ENCODE peak calls at places on chromosomes 12 and 14, in nine cellular contexts. N, D, W, Z, Q, R, S, C and P are unnamed samples. For H3K9me3, the result is how much of the 10 kb centered on the place peaks cover.

GRCh38 chr14:60317609-60318008 is 68.6 kb downstream of the PPM1A start:
- DNase-seq in N (no peak), D (no peak), W (no peak), Z (no peak), Q (no peak), R (no peak), S (no peak), C (no peak), P (no peak)

GRCh38 chr12:2064078-2064507 is 11.3 kb downstream of the CACNA1C start:
- DNase-seq in N (peak), D (no peak), W (no peak), Z (no peak), Q (no peak), R (no peak), S (peak), C (no peak), P (no peak)

GRCh38 chr14:21454843-21455550 is 926 bp downstream of the CHD8 start:
- DNase-seq in N (peak), D (no peak), W (peak), Z (no peak), Q (no peak), R (no peak), S (peak), C (no peak), P (no peak)

GRCh38 chr14:94768141-94768520 is 1.8 kb downstream of the GSC start:
- DNase-seq in N (no peak), D (no peak), W (no peak), Z (no peak), Q (no peak), R (no peak), S (no peak), C (no peak), P (no peak)

GRCh38 chr12:120199595-120200306 is 1.2 kb downstream of the RPLP0 start:
- DNase-seq in N (peak), D (peak), W (no peak), Z (no peak), Q (no peak), R (no peak), S (no peak), C (peak), P (no peak)

GRCh38 chr12:75564821-75565220 is 53.4 kb upstream of the KRR1 start:
- DNase-seq in N (no peak), D (no peak), W (no peak), Z (no peak), Q (no peak), R (no peak), S (no peak), C (no peak), P (no peak)

GRCh38 chr12:98416845-98417244 is 98.5 kb upstream of the TMPO start:
- DNase-seq in N (peak), D (no peak), W (no peak), Z (no peak), Q (no peak), R (no peak), S (no peak), C (no peak), P (no peak)

GRCh38 chr12:131290255-131290959 is 336.7 kb downstream of the ADGRD1 start:
- DNase-seq in N (no peak), D (no peak), W (no peak), Z (no peak), Q (no peak), R (no peak), S (no peak), C (no peak), P (no peak)

GRCh38 chr12:121812320-121812871 is 8.6 kb downstream of the SETD1B start:
- DNase-seq in N (peak), D (peak), W (peak), Z (no peak), Q (peak), R (no peak), S (no peak), C (peak), P (peak)

GRCh38 chr12:116879509-116880212 is 1.6 kb downstream of the HRK start:
- DNase-seq in N (peak), D (no peak), W (no peak), Z (no peak), Q (no peak), R (no peak), S (no peak), C (no peak), P (no peak)

GRCh38 chr14:96130391-96130790 is 74.2 kb upstream of the BDKRB2 start:
- DNase-seq in N (no peak), D (no peak), W (no peak), Z (no peak), Q (no peak), R (no peak), S (no peak), C (no peak), P (no peak)

GRCh38 chr14:22002860-22003284 is 329.3 kb upstream of the OR4E1 start:
- DNase-seq in N (peak), D (no peak), W (peak), Z (peak), Q (no peak), R (peak), S (peak), C (no peak), P (peak)

DNA sequence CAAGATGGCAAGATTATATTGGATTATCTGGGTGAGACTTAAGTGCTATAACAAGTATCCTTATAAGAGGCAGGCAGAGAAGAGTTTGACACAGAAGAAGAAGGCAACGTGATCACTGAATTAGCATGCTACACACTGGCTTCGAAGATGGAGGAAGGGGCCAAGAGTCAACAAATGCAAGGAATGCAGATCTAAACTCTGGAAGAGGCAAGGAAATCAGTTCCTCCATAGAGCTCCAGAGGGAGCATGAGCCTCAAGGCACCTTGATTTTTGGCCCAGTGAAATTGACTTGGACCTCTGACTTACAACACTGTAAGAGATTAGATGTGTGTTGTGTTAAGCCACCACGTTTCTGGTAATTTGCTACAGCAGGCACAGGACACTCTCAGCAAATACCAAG is 536.4 kb upstream of the SEL1L start:
- DNase-seq in N (no peak), D (no peak), W (no peak), Z (no peak), Q (no peak), R (no peak), S (no peak), C (no peak), P (no peak)
- H3K9me3 ChIP-seq in N (under half), D (under half), W (under half), Z (under half), Q (under half), R (under half), S (under half), C (under half), P (under half)

GRCh38 chr12:23731493-23731892 is 218.0 kb downstream of the SOX5 start:
- DNase-seq in N (no peak), D (no peak), W (no peak), Z (no peak), Q (no peak), R (no peak), S (no peak), C (no peak), P (no peak)
- H3K9me3 ChIP-seq in N (under half), D (under half), W (under half), Z (under half), Q (under half), R (under half), S (under half), C (under half), P (under half)

GRCh38 chr12:34605510-34605887 is 583.2 kb downstream of the ALG10 start:
- DNase-seq in N (no peak), D (no peak), W (no peak), Z (peak), Q (no peak), R (no peak), S (no peak), C (no peak), P (no peak)
- H3K9me3 ChIP-seq in N (under half), D (under half), W (under half), Z (under half), Q (half or more), R (under half), S (under half), C (under half), P (under half)

GRCh38 chr12:132342322-132342721 is 12.9 kb upstream of the GALNT9 start:
- DNase-seq in N (peak), D (no peak), W (no peak), Z (no peak), Q (no peak), R (no peak), S (no peak), C (no peak), P (no peak)

GRCh38 chr12:132341318-132342050 is 12.1 kb upstream of the GALNT9 start:
- DNase-seq in N (no peak), D (no peak), W (no peak), Z (no peak), Q (no peak), R (no peak), S (no peak), C (no peak), P (no peak)

GRCh38 chr12:132339856-132340255 is 10.5 kb upstream of the GALNT9 start:
- DNase-seq in N (no peak), D (no peak), W (no peak), Z (no peak), Q (no peak), R (no peak), S (no peak), C (no peak), P (no peak)

GRCh38 chr12:132338781-132339180 is 9.4 kb upstream of the GALNT9 start:
- DNase-seq in N (no peak), D (no peak), W (no peak), Z (no peak), Q (no peak), R (no peak), S (no peak), C (no peak), P (no peak)

GRCh38 chr12:132340266-132341035 is 11.1 kb upstream of the GALNT9 start:
- DNase-seq in N (no peak), D (no peak), W (no peak), Z (no peak), Q (no peak), R (no peak), S (no peak), C (no peak), P (no peak)
- H3K9me3 ChIP-seq in N (under half), D (under half), W (under half), Z (under half), Q (under half), R (under half), S (under half), C (under half), P (under half)

GRCh38 chr14:27995688-27996087 is 770.9 kb upstream of the FOXG1 start:
- DNase-seq in N (no peak), D (no peak), W (no peak), Z (no peak), Q (no peak), R (no peak), S (no peak), C (no peak), P (no peak)
- H3K9me3 ChIP-seq in N (under half), D (under half), W (under half), Z (under half), Q (under half), R (under half), S (under half), C (under half), P (under half)

GRCh38 chr14:79179985-79180384 is 1009.8 kb downstream of the NRXN3 start:
- DNase-seq in N (no peak), D (no peak), W (no peak), Z (no peak), Q (no peak), R (no peak), S (no peak), C (no peak), P (no peak)

GRCh38 chr14:79180656-79181055 is 1010.5 kb downstream of the NRXN3 start:
- DNase-seq in N (no peak), D (no peak), W (no peak), Z (no peak), Q (no peak), R (no peak), S (no peak), C (no peak), P (no peak)

GRCh38 chr14:79178719-79179118 is 1008.5 kb downstream of the NRXN3 start:
- DNase-seq in N (no peak), D (no peak), W (no peak), Z (no peak), Q (no peak), R (no peak), S (no peak), C (no peak), P (no peak)

GRCh38 chr14:79177106-79177505 is 1006.9 kb downstream of the NRXN3 start:
- DNase-seq in N (no peak), D (no peak), W (no peak), Z (no peak), Q (no peak), R (no peak), S (no peak), C (no peak), P (no peak)
- H3K9me3 ChIP-seq in N (under half), D (under half), W (under half), Z (under half), Q (under half), R (under half), S (under half), C (under half), P (under half)

GRCh38 chr12:34386016-34386415 is 363.7 kb downstream of the ALG10 start:
- DNase-seq in N (no peak), D (no peak), W (no peak), Z (no peak), Q (no peak), R (no peak), S (no peak), C (no peak), P (no peak)
- H3K9me3 ChIP-seq in N (under half), D (under half), W (under half), Z (under half), Q (under half), R (under half), S (under half), C (under half), P (under half)

DNA sequence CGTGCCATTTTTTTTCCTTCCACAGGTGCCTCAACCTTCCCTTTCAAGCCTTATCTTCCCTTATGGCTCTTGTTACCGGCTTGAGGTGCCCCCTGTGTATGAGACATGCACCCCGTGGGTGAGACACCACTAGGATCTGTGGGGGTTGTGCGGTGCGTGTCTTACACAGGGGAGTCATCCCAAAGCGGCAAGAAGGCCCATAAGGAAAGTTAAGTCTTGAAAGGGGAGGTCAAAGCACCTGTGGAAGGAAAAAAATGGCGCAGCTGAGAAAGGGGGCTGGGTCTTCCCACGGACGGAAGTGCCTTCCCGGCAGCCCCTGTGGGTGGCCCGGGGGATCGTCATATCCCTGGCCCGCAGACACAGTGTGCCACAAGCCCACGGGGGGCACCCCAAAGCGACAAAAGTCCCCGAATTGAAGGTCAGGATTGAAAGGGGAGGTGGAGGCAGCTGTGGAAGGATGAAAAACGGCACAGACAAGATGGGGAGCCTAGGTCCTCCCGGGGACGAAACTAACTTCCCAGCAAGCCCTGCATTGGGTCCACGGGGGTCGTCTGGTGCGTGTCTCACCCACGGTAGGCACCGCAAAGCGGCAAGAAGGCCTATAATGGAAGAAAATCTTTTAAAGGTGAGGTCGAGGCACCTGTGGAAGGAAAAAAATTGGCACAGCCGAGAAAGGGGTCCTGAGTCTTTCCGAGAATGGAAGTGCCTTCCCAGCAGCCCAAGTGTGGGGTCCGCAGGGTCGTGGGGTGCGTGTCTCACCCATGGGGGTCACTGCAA is 273.3 kb downstream of the ALG10 start:
- DNase-seq in N (no peak), D (peak), W (no peak), Z (peak), Q (no peak), R (no peak), S (no peak), C (peak), P (no peak)
- H3K9me3 ChIP-seq in N (under half), D (under half), W (under half), Z (under half), Q (under half), R (under half), S (under half), C (under half), P (under half)

GRCh38 chr14:106547735-106548550 is 1021.6 kb downstream of the TMEM121 start:
- DNase-seq in N (no peak), D (no peak), W (no peak), Z (no peak), Q (no peak), R (no peak), S (no peak), C (no peak), P (no peak)
- H3K9me3 ChIP-seq in N (under half), D (under half), W (under half), Z (under half), Q (under half), R (under half), S (under half), C (under half), P (under half)

GRCh38 chr14:105941226-105942166 is 415.1 kb downstream of the TMEM121 start:
- DNase-seq in N (no peak), D (no peak), W (no peak), Z (no peak), Q (no peak), R (no peak), S (no peak), C (no peak), P (no peak)

GRCh38 chr14:105943973-105944602 is 417.7 kb downstream of the TMEM121 start:
- DNase-seq in N (no peak), D (no peak), W (no peak), Z (no peak), Q (no peak), R (no peak), S (no peak), C (no peak), P (no peak)

GRCh38 chr14:105947599-105947998 is 421.2 kb downstream of the TMEM121 start:
- DNase-seq in N (no peak), D (no peak), W (no peak), Z (no peak), Q (no peak), R (no peak), S (no peak), C (no peak), P (no peak)

GRCh38 chr14:105945891-105946290 is 419.5 kb downstream of the TMEM121 start:
- DNase-seq in N (no peak), D (no peak), W (no peak), Z (no peak), Q (no peak), R (no peak), S (peak), C (no peak), P (peak)

DNA sequence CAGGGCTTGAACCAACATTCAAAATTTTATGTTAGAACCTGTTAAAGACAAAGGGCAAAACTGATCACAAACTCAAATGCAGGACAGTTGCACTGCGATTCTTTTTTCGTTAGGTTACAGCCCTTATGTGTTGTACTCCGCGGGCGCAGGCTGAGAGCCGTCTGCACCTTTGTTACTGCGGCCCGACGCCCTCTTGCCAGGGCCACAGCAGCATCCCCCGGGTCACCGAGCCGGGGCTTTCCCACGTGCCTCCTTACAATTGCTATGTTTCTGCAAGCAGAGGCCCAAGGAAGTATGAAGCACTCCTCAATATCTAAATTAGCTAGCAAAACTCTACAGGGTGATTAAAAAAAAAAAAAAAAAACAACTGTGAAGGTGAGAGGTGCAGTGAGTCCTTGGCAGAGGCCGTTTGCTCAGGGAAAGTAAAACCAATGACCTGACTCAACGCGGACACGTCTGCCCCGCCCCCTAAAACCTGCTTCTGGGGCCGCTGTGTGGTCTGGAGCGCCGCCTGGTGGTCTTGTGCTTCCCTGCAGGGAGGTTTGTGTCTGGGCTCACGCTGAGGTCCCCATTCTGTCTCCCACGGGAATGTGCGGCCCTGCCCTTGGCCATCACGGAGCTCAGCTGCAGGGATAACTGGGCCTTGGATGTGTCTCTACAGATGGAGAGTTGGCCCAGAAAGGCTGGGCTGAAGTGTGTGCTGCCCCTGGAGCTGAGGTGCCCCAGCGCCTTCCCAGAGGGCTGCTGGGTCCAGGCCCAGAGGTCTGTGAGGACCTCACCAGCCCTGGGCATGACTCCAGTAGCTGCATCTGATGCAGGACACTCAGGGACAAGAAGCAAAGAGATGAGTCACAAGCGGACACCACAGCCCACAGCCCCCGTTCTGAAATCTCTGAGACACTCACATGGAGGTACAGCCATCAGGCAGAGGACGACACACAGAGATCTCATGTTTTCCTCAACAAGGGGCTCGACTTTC is 418.5 kb downstream of the TMEM121 start:
- DNase-seq in N (peak), D (peak), W (no peak), Z (peak), Q (peak), R (peak), S (peak), C (peak), P (peak)
- H3K9me3 ChIP-seq in N (under half), D (under half), W (under half), Z (under half), Q (under half), R (under half), S (under half), C (under half), P (under half)